ENCODE peak calls at places on chromosomes 2 and 18, in five cellular contexts. G, L, C, Q and K are unnamed samples. For H3K9me3, the result is how much of the 10 kb centered on the place peaks cover.

GRCh38 chr2:11160256-11160655 is 5.0 kb downstream of the SLC66A3 start:
- DNase-seq in G (no peak), C (no peak), Q (no peak), L (no peak), K (no peak)

GRCh38 chr2:39781697-39782096 is 2.6 kb upstream of the THUMPD2 start:
- DNase-seq in G (no peak), C (no peak), Q (no peak), L (no peak), K (no peak)

GRCh38 chr2:191171708-191172355 is 21.0 kb upstream of the STAT4 start:
- DNase-seq in G (no peak), C (no peak), Q (no peak), L (peak), K (no peak)

GRCh38 chr18:48990497-48991298 is 39.9 kb upstream of the SMAD7 start:
- DNase-seq in C (no peak), Q (no peak), L (peak), G (no peak), K (no peak)

GRCh38 chr18:21439453-21439852 is 161.1 kb downstream of the ESCO1 start:
- DNase-seq in G (no peak), Q (no peak), L (peak), C (no peak), K (no peak)

GRCh38 chr18:51559198-51559901 is 361.9 kb upstream of the MEX3C start:
- DNase-seq in L (no peak), G (no peak), Q (no peak), C (no peak), K (no peak)

GRCh38 chr2:29117636-29118303 is 2.6 kb downstream of the CLIP4 start:
- DNase-seq in L (peak), G (no peak), C (no peak), Q (no peak), K (no peak)

GRCh38 chr2:143778981-143779380 is 649.8 kb downstream of the ARHGAP15 start:
- DNase-seq in C (no peak), G (no peak), L (peak), Q (no peak), K (no peak)

GRCh38 chr2:5696351-5696740 is 4.2 kb downstream of the SOX11 start:
- DNase-seq in G (peak), C (no peak), L (no peak), Q (no peak), K (no peak)

GRCh38 chr2:14340703-14341102 is 291.8 kb upstream of the LRATD1 start:
- DNase-seq in C (no peak), G (no peak), Q (no peak), L (peak), K (no peak)

GRCh38 chr18:7812431-7813063 is 245.4 kb downstream of the PTPRM start:
- DNase-seq in L (peak), Q (no peak), C (no peak), G (no peak), K (no peak)

GRCh38 chr2:67797801-67798535 is 264.8 kb downstream of the C1D start:
- DNase-seq in L (no peak), C (no peak), G (no peak), Q (no peak), K (no peak)

GRCh38 chr2:169361706-169362345 is 508 bp downstream of the LRP2 start:
- DNase-seq in C (peak), L (peak), G (peak), Q (no peak), K (peak)

GRCh38 chr2:134623796-134624195 is 95.0 kb downstream of the TMEM163 start:
- DNase-seq in Q (no peak), C (peak), L (no peak), G (no peak), K (no peak)

GRCh38 chr2:205438241-205438640 is 244.1 kb upstream of the NRP2 start:
- DNase-seq in L (peak), Q (no peak), C (no peak), G (no peak), K (no peak)

GRCh38 chr2:190947711-190948251 is 66.2 kb downstream of the STAT1 start:
- DNase-seq in G (no peak), Q (no peak), L (peak), C (peak), K (no peak)

GRCh38 chr2:42029639-42030195 is 18.1 kb upstream of the PKDCC start:
- DNase-seq in L (no peak), Q (no peak), C (no peak), G (no peak), K (no peak)

GRCh38 chr2:209426432-209426831 is 2.6 kb downstream of the MAP2 start:
- DNase-seq in G (no peak), Q (no peak), L (no peak), C (no peak), K (no peak)

GRCh38 chr2:8454797-8455196 is 227.1 kb upstream of the ID2 start:
- DNase-seq in L (no peak), G (no peak), Q (peak), C (no peak), K (no peak)

GRCh38 chr2:216029416-216030129 is 16.2 kb upstream of the MREG start:
- DNase-seq in L (peak), G (no peak), C (no peak), Q (no peak), K (no peak)

GRCh38 chr2:231691251-231691772 is 17.0 kb upstream of the PTMA start:
- DNase-seq in G (no peak), C (no peak), Q (no peak), L (no peak), K (no peak)

GRCh38 chr2:28511871-28512606 is 16.2 kb downstream of the PLB1 start:
- DNase-seq in L (no peak), C (no peak), Q (no peak), G (no peak), K (no peak)

GRCh38 chr2:234867882-234868285 is 83.9 kb upstream of the SH3BP4 start:
- DNase-seq in L (no peak), C (no peak), G (no peak), Q (no peak), K (no peak)

GRCh38 chr2:65228249-65228750 is 669 bp downstream of the ACTR2 start:
- DNase-seq in C (peak), L (peak), G (no peak), Q (no peak), K (no peak)

GRCh38 chr2:23602113-23602512 is 217.1 kb downstream of the KLHL29 start:
- DNase-seq in G (peak), Q (no peak), C (no peak), L (peak), K (no peak)

GRCh38 chr18:48613589-48613988 is 74.8 kb downstream of the CTIF start:
- DNase-seq in L (no peak), G (peak), C (no peak), Q (peak), K (no peak)

GRCh38 chr2:19540739-19541503 is 182.5 kb upstream of the OSR1 start:
- DNase-seq in Q (no peak), G (no peak), C (no peak), L (peak), K (no peak)

GRCh38 chr2:10985260-10985659 is 73.5 kb downstream of the KCNF1 start:
- DNase-seq in L (no peak), C (no peak), Q (no peak), G (no peak), K (no peak)

GRCh38 chr2:72004976-72005375 is 142.7 kb downstream of the CYP26B1 start:
- DNase-seq in L (no peak), Q (no peak), C (no peak), G (no peak), K (no peak)

GRCh38 chr2:45904267-45904921 is 252.9 kb downstream of the PRKCE start:
- DNase-seq in G (no peak), Q (no peak), L (no peak), C (peak), K (no peak)

GRCh38 chr2:2875296-2875695 is 502.3 kb downstream of the EIPR1 start:
- DNase-seq in G (no peak), C (no peak), L (no peak), Q (no peak), K (no peak)
- H3K9me3 ChIP-seq in G (under half), C (under half), L (under half), Q (under half), K (under half)

GRCh38 chr2:238164906-238165287 is 6.1 kb downstream of the ERFE start:
- DNase-seq in L (no peak), G (no peak), C (no peak), Q (no peak), K (no peak)
- H3K9me3 ChIP-seq in L (under half), G (under half), C (under half), Q (under half), K (under half)

DNA sequence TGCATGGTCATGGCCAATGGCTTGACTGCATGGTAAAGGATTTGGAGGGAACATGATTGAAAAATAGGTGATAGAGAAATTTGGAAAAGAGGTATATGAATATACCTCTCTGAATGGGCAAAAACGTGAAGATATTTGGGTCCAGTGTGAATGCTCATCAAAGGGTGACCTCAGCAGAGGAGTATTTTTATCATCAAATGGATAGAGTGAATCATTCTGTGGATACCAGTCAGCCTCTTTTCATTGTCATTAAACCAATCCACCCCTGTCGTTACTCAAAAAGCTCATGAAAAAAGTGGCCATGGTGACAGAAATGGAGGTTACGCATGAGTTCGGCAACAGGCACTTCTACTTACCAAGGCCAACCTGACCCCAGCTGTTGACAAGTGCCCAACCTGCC is 1074.7 kb downstream of the TSN start:
- DNase-seq in Q (no peak), G (no peak), C (no peak), L (no peak), K (no peak)
- H3K9me3 ChIP-seq in Q (under half), G (under half), C (under half), L (under half), K (under half)

GRCh38 chr2:1378456-1379150 is 34.7 kb upstream of the TPO start:
- DNase-seq in C (no peak), G (no peak), Q (no peak), L (no peak), K (no peak)
- H3K9me3 ChIP-seq in C (under half), G (under half), Q (under half), L (under half), K (under half)

DNA sequence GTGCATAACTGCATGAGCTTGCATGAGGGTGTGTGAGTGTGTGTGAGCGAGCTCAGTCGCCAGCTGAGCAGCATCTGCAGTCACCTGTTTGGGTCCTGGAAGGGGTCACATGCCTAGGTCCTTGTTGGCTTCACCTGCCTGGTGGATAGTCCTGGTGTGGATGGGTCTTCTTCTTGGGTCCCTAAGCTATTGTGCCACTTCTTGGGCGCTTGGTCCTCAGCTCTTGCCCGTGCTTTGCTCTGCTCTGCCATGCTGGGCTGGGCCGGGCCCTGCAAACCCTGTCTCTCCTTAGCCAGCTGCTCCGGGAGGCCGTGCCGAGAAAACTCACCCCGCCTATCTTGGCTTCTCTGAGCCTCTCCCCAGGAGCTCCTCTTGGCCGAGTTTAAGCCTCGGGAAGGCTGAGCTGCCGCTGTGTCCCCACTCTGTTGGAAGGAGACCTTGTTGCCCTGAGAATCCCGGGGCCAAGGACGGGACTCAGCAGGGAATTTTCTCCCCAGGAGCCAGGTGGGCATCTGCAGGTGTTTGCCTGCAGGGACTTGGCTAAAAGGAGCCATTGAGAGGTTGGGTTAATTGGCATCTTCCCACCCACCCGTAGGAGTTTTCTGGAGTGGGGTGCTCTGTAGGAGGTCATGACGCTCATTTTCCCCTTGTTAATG is 300.8 kb downstream of the NDUFA10 start:
- DNase-seq in G (peak), Q (no peak), L (no peak), C (no peak), K (peak)
- H3K9me3 ChIP-seq in G (under half), Q (under half), L (under half), C (under half), K (under half)

GRCh38 chr2:228927028-228928010 is 343.8 kb downstream of the PID1 start:
- DNase-seq in L (no peak), G (no peak), C (no peak), Q (no peak), K (no peak)
- H3K9me3 ChIP-seq in L (under half), G (under half), C (under half), Q (under half), K (under half)

DNA sequence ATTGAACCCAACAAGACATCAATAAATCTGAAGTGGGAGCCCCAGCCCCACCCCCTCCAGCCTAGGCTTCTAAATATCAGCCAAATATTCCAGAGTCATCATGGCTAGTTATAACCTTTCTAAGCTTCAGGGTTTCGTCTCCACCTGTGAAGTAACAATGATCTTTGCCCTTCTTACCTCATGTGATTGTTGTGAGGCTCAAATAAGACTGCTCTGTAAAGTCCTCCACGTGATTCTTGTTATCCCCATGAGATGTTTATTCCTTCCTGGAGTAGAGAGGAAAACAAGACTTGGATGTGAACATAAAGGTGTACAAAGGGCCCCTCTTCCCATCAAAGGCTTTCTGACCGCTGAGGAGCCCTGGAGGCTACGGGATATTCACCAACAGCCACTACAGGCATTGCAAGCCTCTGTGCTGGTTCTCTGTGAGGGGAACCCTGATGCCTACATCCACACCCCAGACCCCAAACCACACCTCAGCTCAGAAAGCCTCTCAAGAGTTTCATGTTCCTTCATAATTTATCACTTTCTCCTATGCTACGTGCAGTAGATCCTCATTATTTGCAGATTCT is 20.1 kb upstream of the REEP1 start:
- DNase-seq in Q (no peak), G (no peak), L (no peak), C (no peak), K (no peak)
- H3K9me3 ChIP-seq in Q (under half), G (under half), L (under half), C (under half), K (under half)